ENCODE peak calls at places on chromosomes 6 and 20, in five cellular contexts. One of them, this sample, is unnamed.
A peak's percentile ranks its signal among the peaks of the same experiment; 100 is the strongest.

GRCh38 chr20:44001667-44002596 is 87.3 kb downstream of the TOX2 start:
- DNase-seq in heart left ventricle: peak; percentile 2
- DNase-seq in CD4-positive, CD25-positive, alpha-beta regulatory T cell: no peak
- DNase-seq in neural progenitor cell: no peak
- DNase-seq in adrenal gland: no peak
- DNase-seq in this sample: no peak

GRCh38 chr6:32796848-32797776 is 19.7 kb downstream of the HLA-DOB start:
- DNase-seq in CD4-positive, CD25-positive, alpha-beta regulatory T cell: peak; percentile 66
- DNase-seq in neural progenitor cell: peak; percentile 75
- DNase-seq in heart left ventricle: peak; percentile 71
- DNase-seq in adrenal gland: peak; percentile 48
- DNase-seq in this sample: peak; percentile 66

GRCh38 chr6:254011-254410 is 38.3 kb upstream of the DUSP22 start:
- DNase-seq in CD4-positive, CD25-positive, alpha-beta regulatory T cell: no peak
- DNase-seq in neural progenitor cell: no peak
- DNase-seq in adrenal gland: no peak
- DNase-seq in heart left ventricle: no peak
- DNase-seq in this sample: no peak

GRCh38 chr20:2387180-2387577 is 6.5 kb downstream of the TGM6 start:
- DNase-seq in neural progenitor cell: peak; percentile 69
- DNase-seq in heart left ventricle: no peak
- DNase-seq in adrenal gland: no peak
- DNase-seq in CD4-positive, CD25-positive, alpha-beta regulatory T cell: no peak
- DNase-seq in this sample: peak; percentile 44

GRCh38 chr6:137819740-137820139 is 47.3 kb upstream of the TNFAIP3 start:
- DNase-seq in neural progenitor cell: no peak
- DNase-seq in adrenal gland: no peak
- DNase-seq in heart left ventricle: no peak
- DNase-seq in CD4-positive, CD25-positive, alpha-beta regulatory T cell: peak; percentile 23
- DNase-seq in this sample: no peak

GRCh38 chr20:48107560-48107959 is 322.3 kb upstream of the SULF2 start:
- DNase-seq in heart left ventricle: no peak
- DNase-seq in neural progenitor cell: no peak
- DNase-seq in adrenal gland: peak; percentile 58
- DNase-seq in CD4-positive, CD25-positive, alpha-beta regulatory T cell: no peak
- DNase-seq in this sample: no peak

GRCh38 chr20:60132162-60132826 is 174.1 kb downstream of the CDH26 start:
- DNase-seq in heart left ventricle: no peak
- DNase-seq in neural progenitor cell: no peak
- DNase-seq in adrenal gland: no peak
- DNase-seq in CD4-positive, CD25-positive, alpha-beta regulatory T cell: no peak
- DNase-seq in this sample: no peak

GRCh38 chr20:39706089-39706721 is 744.1 kb downstream of the DHX35 start:
- DNase-seq in CD4-positive, CD25-positive, alpha-beta regulatory T cell: no peak
- DNase-seq in heart left ventricle: peak; percentile 75
- DNase-seq in neural progenitor cell: no peak
- DNase-seq in adrenal gland: no peak
- DNase-seq in this sample: no peak

GRCh38 chr6:107116328-107116892 is 1.1 kb upstream of the BEND3 start:
- DNase-seq in CD4-positive, CD25-positive, alpha-beta regulatory T cell: no peak
- DNase-seq in heart left ventricle: no peak
- DNase-seq in adrenal gland: peak; percentile 25
- DNase-seq in neural progenitor cell: peak; percentile 67
- DNase-seq in this sample: peak; percentile 67

GRCh38 chr6:67870321-67870720 is 764.8 kb upstream of the ADGRB3 start:
- DNase-seq in CD4-positive, CD25-positive, alpha-beta regulatory T cell: no peak
- DNase-seq in adrenal gland: no peak
- DNase-seq in heart left ventricle: no peak
- DNase-seq in neural progenitor cell: no peak
- DNase-seq in this sample: no peak

GRCh38 chr6:48061630-48062029 is 49.4 kb downstream of the PTCHD4 start:
- DNase-seq in adrenal gland: no peak
- DNase-seq in CD4-positive, CD25-positive, alpha-beta regulatory T cell: no peak
- DNase-seq in heart left ventricle: no peak
- DNase-seq in neural progenitor cell: no peak
- DNase-seq in this sample: no peak

GRCh38 chr20:58651823-58652605 is 931 bp downstream of the STX16 start:
- DNase-seq in adrenal gland: peak; percentile 33
- DNase-seq in heart left ventricle: peak; percentile 55
- DNase-seq in neural progenitor cell: peak; percentile 73
- DNase-seq in CD4-positive, CD25-positive, alpha-beta regulatory T cell: peak; percentile 66
- DNase-seq in this sample: peak; percentile 77

GRCh38 chr20:5833309-5833941 is 83.2 kb downstream of the SHLD1 start:
- DNase-seq in heart left ventricle: no peak
- DNase-seq in CD4-positive, CD25-positive, alpha-beta regulatory T cell: no peak
- DNase-seq in neural progenitor cell: no peak
- DNase-seq in adrenal gland: peak; percentile 44
- DNase-seq in this sample: no peak

GRCh38 chr6:156564128-156564806 is 212.9 kb upstream of the ARID1B start:
- DNase-seq in heart left ventricle: peak; percentile 79
- DNase-seq in CD4-positive, CD25-positive, alpha-beta regulatory T cell: peak; percentile 54
- DNase-seq in adrenal gland: peak; percentile 56
- DNase-seq in neural progenitor cell: peak; percentile 85
- DNase-seq in this sample: peak; percentile 86

GRCh38 chr6:43993881-43994523 is 133.2 kb downstream of the MRPL14 start:
- DNase-seq in neural progenitor cell: no peak
- DNase-seq in adrenal gland: peak; percentile 10
- DNase-seq in heart left ventricle: peak; percentile 44
- DNase-seq in CD4-positive, CD25-positive, alpha-beta regulatory T cell: no peak
- DNase-seq in this sample: no peak

GRCh38 chr20:14449323-14449722 is 111.9 kb upstream of the FLRT3 start:
- DNase-seq in heart left ventricle: no peak
- DNase-seq in CD4-positive, CD25-positive, alpha-beta regulatory T cell: no peak
- DNase-seq in neural progenitor cell: no peak
- DNase-seq in adrenal gland: no peak
- DNase-seq in this sample: no peak

GRCh38 chr6:82264824-82265223 is 17.3 kb upstream of the IBTK start:
- DNase-seq in CD4-positive, CD25-positive, alpha-beta regulatory T cell: no peak
- DNase-seq in neural progenitor cell: no peak
- DNase-seq in heart left ventricle: no peak
- DNase-seq in adrenal gland: no peak
- DNase-seq in this sample: no peak

GRCh38 chr6:24935753-24936152 is at the start of gene RIPOR2:
- DNase-seq in CD4-positive, CD25-positive, alpha-beta regulatory T cell: peak; percentile 58
- DNase-seq in neural progenitor cell: peak; percentile 67
- DNase-seq in heart left ventricle: peak; percentile 40
- DNase-seq in adrenal gland: peak; percentile 18
- DNase-seq in this sample: peak; percentile 38

GRCh38 chr6:3284436-3284876 is 25.7 kb downstream of the PSMG4 start:
- DNase-seq in neural progenitor cell: no peak
- DNase-seq in CD4-positive, CD25-positive, alpha-beta regulatory T cell: no peak
- DNase-seq in heart left ventricle: no peak
- DNase-seq in adrenal gland: no peak
- DNase-seq in this sample: peak; percentile 34

GRCh38 chr6:154249499-154250298 is 106.9 kb downstream of the IPCEF1 start:
- DNase-seq in CD4-positive, CD25-positive, alpha-beta regulatory T cell: peak; percentile 27
- DNase-seq in neural progenitor cell: no peak
- DNase-seq in adrenal gland: no peak
- DNase-seq in heart left ventricle: no peak
- DNase-seq in this sample: no peak

GRCh38 chr6:10351678-10352220 is 63.1 kb downstream of the TFAP2A start:
- DNase-seq in CD4-positive, CD25-positive, alpha-beta regulatory T cell: no peak
- DNase-seq in heart left ventricle: no peak
- DNase-seq in neural progenitor cell: no peak
- DNase-seq in adrenal gland: no peak
- DNase-seq in this sample: no peak

GRCh38 chr20:17662333-17663039 is 19.6 kb downstream of the RRBP1 start:
- DNase-seq in adrenal gland: peak; percentile 62
- DNase-seq in CD4-positive, CD25-positive, alpha-beta regulatory T cell: no peak
- DNase-seq in heart left ventricle: no peak
- DNase-seq in neural progenitor cell: no peak
- DNase-seq in this sample: no peak

GRCh38 chr6:143405381-143406154 is 44.9 kb downstream of the ADAT2 start:
- DNase-seq in adrenal gland: no peak
- DNase-seq in CD4-positive, CD25-positive, alpha-beta regulatory T cell: no peak
- DNase-seq in neural progenitor cell: no peak
- DNase-seq in heart left ventricle: no peak
- DNase-seq in this sample: no peak

GRCh38 chr6:44119704-44120262 is 7.5 kb downstream of the MRPL14 start:
- DNase-seq in CD4-positive, CD25-positive, alpha-beta regulatory T cell: no peak
- DNase-seq in heart left ventricle: no peak
- DNase-seq in neural progenitor cell: no peak
- DNase-seq in adrenal gland: no peak
- DNase-seq in this sample: no peak

GRCh38 chr20:49464556-49464955 is 17.9 kb downstream of the KCNB1 start:
- DNase-seq in neural progenitor cell: no peak
- DNase-seq in adrenal gland: no peak
- DNase-seq in CD4-positive, CD25-positive, alpha-beta regulatory T cell: no peak
- DNase-seq in heart left ventricle: no peak
- DNase-seq in this sample: no peak
- H3K4me3 ChIP-seq in neural progenitor cell: no peak overlapping the region
- H3K4me3 ChIP-seq in adrenal gland: no peak overlapping the region
- H3K4me3 ChIP-seq in CD4-positive, CD25-positive, alpha-beta regulatory T cell: no peak overlapping the region
- H3K4me3 ChIP-seq in heart left ventricle: no peak overlapping the region
- H3K4me3 ChIP-seq in this sample: no peak overlapping the region

DNA sequence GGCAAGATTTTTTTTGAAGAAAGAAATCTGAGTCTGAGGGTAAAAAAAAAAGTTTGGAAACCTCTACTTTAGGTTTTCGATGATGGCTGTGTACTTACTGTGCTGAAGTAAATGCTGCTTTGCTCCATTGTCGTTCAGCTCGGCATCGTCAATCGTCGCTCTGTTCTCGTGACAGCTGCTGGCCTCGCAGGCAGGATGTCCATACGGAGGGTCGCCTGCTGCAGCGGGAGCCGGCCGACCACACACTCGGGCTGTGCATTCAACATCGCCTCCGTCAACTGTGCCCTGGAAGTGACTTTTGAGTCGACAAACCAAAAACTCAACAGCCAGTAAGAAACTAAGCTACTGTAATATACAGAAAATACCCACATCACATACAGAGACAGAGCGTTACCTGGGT is 53.1 kb upstream of the SMOC2 start:
- DNase-seq in heart left ventricle: no peak
- DNase-seq in adrenal gland: no peak
- DNase-seq in neural progenitor cell: no peak
- DNase-seq in CD4-positive, CD25-positive, alpha-beta regulatory T cell: no peak
- DNase-seq in this sample: no peak
- H3K9me3 ChIP-seq in heart left ventricle: no peaks in the 10 kb centered on the region
- H3K9me3 ChIP-seq in adrenal gland: no peaks in the 10 kb centered on the region
- H3K9me3 ChIP-seq in neural progenitor cell: no peaks in the 10 kb centered on the region
- H3K9me3 ChIP-seq in CD4-positive, CD25-positive, alpha-beta regulatory T cell: no peaks in the 10 kb centered on the region
- H3K9me3 ChIP-seq in this sample: no peaks in the 10 kb centered on the region

DNA sequence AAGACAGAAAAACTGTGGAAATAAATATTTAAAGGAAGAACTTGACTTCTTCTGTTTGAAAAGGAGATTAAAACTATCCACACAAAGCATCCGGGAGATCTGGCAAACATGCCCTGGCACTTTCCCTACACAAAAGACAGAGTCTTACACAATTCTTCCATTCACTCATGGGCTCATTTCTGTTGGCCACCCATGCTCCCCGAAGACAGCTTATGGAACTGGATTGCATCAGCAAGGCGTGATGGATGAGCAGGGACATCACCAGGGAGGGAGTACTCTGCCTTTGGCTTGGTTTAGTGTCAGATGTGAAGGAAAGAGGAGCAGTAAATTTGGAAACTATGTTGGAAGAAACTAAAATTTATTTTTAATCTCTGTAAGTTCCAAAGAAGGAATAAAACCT is 379.3 kb downstream of the CD109 start:
- DNase-seq in CD4-positive, CD25-positive, alpha-beta regulatory T cell: no peak
- DNase-seq in adrenal gland: peak; percentile 23
- DNase-seq in heart left ventricle: peak; percentile 38
- DNase-seq in neural progenitor cell: no peak
- DNase-seq in this sample: no peak
- H3K4me1 ChIP-seq in CD4-positive, CD25-positive, alpha-beta regulatory T cell: no peaks in the 10 kb centered on the region
- H3K4me1 ChIP-seq in adrenal gland: no peaks in the 10 kb centered on the region
- H3K4me1 ChIP-seq in heart left ventricle: peaks cover 5% of the 10 kb centered on the region
- H3K4me1 ChIP-seq in neural progenitor cell: no peaks in the 10 kb centered on the region
- H3K4me1 ChIP-seq in this sample: no peaks in the 10 kb centered on the region

GRCh38 chr6:29702519-29703103 is 20.6 kb upstream of the HLA-F start:
- DNase-seq in heart left ventricle: no peak
- DNase-seq in CD4-positive, CD25-positive, alpha-beta regulatory T cell: peak; percentile 32
- DNase-seq in neural progenitor cell: peak; percentile 84
- DNase-seq in adrenal gland: no peak
- DNase-seq in this sample: peak; percentile 48

GRCh38 chr6:29705389-29706231 is 17.6 kb upstream of the HLA-F start:
- DNase-seq in adrenal gland: peak; percentile 53
- DNase-seq in CD4-positive, CD25-positive, alpha-beta regulatory T cell: no peak
- DNase-seq in neural progenitor cell: peak; percentile 58
- DNase-seq in heart left ventricle: peak; percentile 34
- DNase-seq in this sample: peak; percentile 68

GRCh38 chr6:29710281-29710941 is 12.8 kb upstream of the HLA-F start:
- DNase-seq in heart left ventricle: no peak
- DNase-seq in adrenal gland: no peak
- DNase-seq in neural progenitor cell: no peak
- DNase-seq in CD4-positive, CD25-positive, alpha-beta regulatory T cell: no peak
- DNase-seq in this sample: no peak

GRCh38 chr6:29709178-29709576 is 14.1 kb upstream of the HLA-F start:
- DNase-seq in CD4-positive, CD25-positive, alpha-beta regulatory T cell: no peak
- DNase-seq in adrenal gland: no peak
- DNase-seq in neural progenitor cell: no peak
- DNase-seq in heart left ventricle: no peak
- DNase-seq in this sample: no peak

DNA sequence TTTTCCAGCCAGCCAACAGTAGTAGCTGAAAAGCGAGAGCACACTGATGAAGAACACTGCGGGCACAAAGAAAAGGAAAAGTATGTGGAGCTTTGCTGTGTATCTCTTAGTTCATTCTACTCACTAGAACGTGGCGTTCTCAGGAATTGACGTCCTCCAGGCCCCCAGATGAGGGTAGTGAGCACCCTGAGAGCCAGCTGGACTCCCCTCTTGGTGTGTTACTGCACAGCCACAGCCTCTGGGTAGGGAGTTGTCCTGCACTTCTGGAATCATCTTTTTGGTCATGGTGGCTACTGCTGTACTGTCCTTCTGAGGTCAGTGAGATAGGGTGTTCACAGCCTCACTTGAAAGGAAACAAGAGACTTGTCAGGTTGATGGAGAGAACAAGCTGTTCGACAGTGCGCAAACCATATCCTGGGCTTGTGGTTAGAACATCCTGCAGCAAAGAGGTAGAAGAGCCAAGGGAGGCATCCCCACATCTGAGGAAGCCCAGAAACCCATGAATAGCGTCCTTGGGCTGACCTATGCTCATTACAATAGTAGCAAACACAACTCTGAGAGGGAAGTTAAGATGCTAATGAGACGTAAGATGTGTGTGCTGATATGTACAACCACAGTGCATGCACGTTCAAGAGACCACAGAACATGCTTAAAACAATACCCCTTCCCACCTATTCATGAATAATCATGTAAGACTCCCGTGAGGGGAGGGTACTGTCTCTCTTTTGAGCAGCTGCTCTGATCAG is 14.6 kb upstream of the HLA-F start:
- DNase-seq in adrenal gland: no peak
- DNase-seq in neural progenitor cell: no peak
- DNase-seq in CD4-positive, CD25-positive, alpha-beta regulatory T cell: peak; percentile 17
- DNase-seq in heart left ventricle: no peak
- DNase-seq in this sample: no peak
- H3K4me3 ChIP-seq in adrenal gland: no peak overlapping the region
- H3K4me3 ChIP-seq in neural progenitor cell: no peak overlapping the region
- H3K4me3 ChIP-seq in CD4-positive, CD25-positive, alpha-beta regulatory T cell: peak overlapping the region; percentile 78
- H3K4me3 ChIP-seq in heart left ventricle: no peak overlapping the region
- H3K4me3 ChIP-seq in this sample: no peak overlapping the region

DNA sequence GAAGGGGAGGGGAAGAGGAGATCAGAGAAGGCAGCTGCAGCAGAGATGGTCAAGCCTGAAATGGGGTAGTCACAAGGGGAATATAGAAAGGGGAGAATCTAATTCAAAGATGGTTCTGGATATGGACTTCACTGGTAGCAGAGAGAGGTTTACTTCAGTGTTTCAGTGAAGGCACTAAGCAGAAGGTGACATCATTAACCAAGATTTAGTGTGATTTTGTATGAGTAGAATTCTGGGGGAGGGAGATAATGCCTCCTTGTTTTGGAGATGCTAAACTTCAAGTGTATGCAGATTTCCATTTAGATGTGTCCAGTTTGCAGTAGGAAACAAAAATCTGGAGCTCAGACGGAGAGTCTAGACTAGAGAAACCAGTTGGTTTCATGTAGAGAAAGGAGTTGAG is 13.1 kb downstream of the SIM1 start:
- DNase-seq in heart left ventricle: no peak
- DNase-seq in adrenal gland: no peak
- DNase-seq in neural progenitor cell: no peak
- DNase-seq in CD4-positive, CD25-positive, alpha-beta regulatory T cell: no peak
- DNase-seq in this sample: no peak
- H3K9me3 ChIP-seq in heart left ventricle: no peaks in the 10 kb centered on the region
- H3K9me3 ChIP-seq in adrenal gland: no peaks in the 10 kb centered on the region
- H3K9me3 ChIP-seq in neural progenitor cell: no peaks in the 10 kb centered on the region
- H3K9me3 ChIP-seq in CD4-positive, CD25-positive, alpha-beta regulatory T cell: peaks cover 2% of the 10 kb centered on the region
- H3K9me3 ChIP-seq in this sample: no peaks in the 10 kb centered on the region

This sample was measured in mucosa of descending colon.